ENCODE peak calls at places on chromosome 20, in ten cellular contexts. E is transverse colon, W is cardiac muscle cell, P is BJ, O is H1, R is type B pancreatic cell, Y is nephron progenitor cell, V is progenitor cell of endocrine pancreas, D is adrenal gland, X is colonic mucosa. Q is an unnamed sample.

GRCh38 chr20:36542019-36542488 is 735 bp downstream of the MYL9 start:
- DNase-seq in E (peak), W (peak), P (no peak), O (no peak), R (no peak), Y (peak), V (peak), D (peak), X (peak), Q (no peak)

GRCh38 chr20:38023181-38024085 is 9.8 kb downstream of the TTI1 start:
- DNase-seq in E (no peak), W (peak), P (peak), O (no peak), R (no peak), Y (no peak), V (no peak), D (no peak), X (no peak), Q (peak)

GRCh38 chr20:12030470-12030869 is 112.8 kb downstream of the BTBD3 start:
- DNase-seq in E (no peak), W (no peak), P (no peak), O (no peak), R (no peak), Y (no peak), V (no peak), D (no peak), X (no peak), Q (no peak)

GRCh38 chr20:6173481-6173880 is 50.7 kb upstream of the FERMT1 start:
- DNase-seq in E (no peak), W (no peak), P (no peak), O (no peak), R (no peak), Y (no peak), V (no peak), D (no peak), X (no peak), Q (no peak)

GRCh38 chr20:38187512-38187911 is 22.4 kb upstream of the TGM2 start:
- DNase-seq in E (no peak), W (no peak), P (no peak), O (no peak), R (no peak), Y (peak), V (no peak), D (no peak), X (no peak), Q (no peak)

GRCh38 chr20:33322456-33322855 is 39.4 kb downstream of the BPIFB1 start:
- DNase-seq in E (no peak), W (no peak), P (no peak), O (no peak), R (no peak), Y (no peak), V (no peak), D (no peak), X (no peak), Q (no peak)

GRCh38 chr20:16553684-16554083 is 19.6 kb downstream of the KIF16B start:
- DNase-seq in E (no peak), W (no peak), P (no peak), O (no peak), R (no peak), Y (no peak), V (no peak), D (no peak), X (no peak), Q (no peak)

GRCh38 chr20:57175397-57176010 is 90.9 kb downstream of the BMP7 start:
- DNase-seq in E (no peak), W (no peak), P (no peak), O (no peak), R (no peak), Y (no peak), V (no peak), D (no peak), X (no peak), Q (no peak)

GRCh38 chr20:3340443-3340842 is 67.0 kb downstream of the DNAAF9 start:
- DNase-seq in E (peak), W (peak), P (no peak), O (no peak), R (no peak), Y (no peak), V (no peak), D (peak), X (peak), Q (no peak)

GRCh38 chr20:10541668-10542411 is 106.7 kb downstream of the SLX4IP start:
- DNase-seq in E (no peak), W (no peak), P (no peak), O (no peak), R (no peak), Y (no peak), V (no peak), D (no peak), X (no peak), Q (no peak)

GRCh38 chr20:43385914-43386313 is 71.8 kb upstream of the SRSF6 start:
- DNase-seq in E (no peak), W (no peak), P (no peak), O (no peak), R (no peak), Y (no peak), V (no peak), D (no peak), X (no peak), Q (no peak)

GRCh38 chr20:16654858-16655257 is 75.0 kb upstream of the SNRPB2 start:
- DNase-seq in E (no peak), W (no peak), P (no peak), O (no peak), R (no peak), Y (no peak), V (no peak), D (no peak), X (no peak), Q (no peak)

GRCh38 chr20:4951299-4951698 is 50.0 kb downstream of the SLC23A2 start:
- DNase-seq in E (no peak), W (peak), P (no peak), O (no peak), R (no peak), Y (no peak), V (no peak), D (peak), X (no peak), Q (no peak)

GRCh38 chr20:4947817-4948559 is 53.3 kb downstream of the SLC23A2 start:
- DNase-seq in E (no peak), W (no peak), P (no peak), O (no peak), R (no peak), Y (no peak), V (no peak), D (no peak), X (no peak), Q (no peak)

GRCh38 chr20:4950437-4950836 is 50.9 kb downstream of the SLC23A2 start:
- DNase-seq in E (no peak), W (no peak), P (no peak), O (no peak), R (no peak), Y (no peak), V (no peak), D (no peak), X (no peak), Q (no peak)

GRCh38 chr20:4950841-4951240 is 50.5 kb downstream of the SLC23A2 start:
- DNase-seq in E (no peak), W (no peak), P (no peak), O (no peak), R (no peak), Y (no peak), V (no peak), D (no peak), X (no peak), Q (no peak)

DNA sequence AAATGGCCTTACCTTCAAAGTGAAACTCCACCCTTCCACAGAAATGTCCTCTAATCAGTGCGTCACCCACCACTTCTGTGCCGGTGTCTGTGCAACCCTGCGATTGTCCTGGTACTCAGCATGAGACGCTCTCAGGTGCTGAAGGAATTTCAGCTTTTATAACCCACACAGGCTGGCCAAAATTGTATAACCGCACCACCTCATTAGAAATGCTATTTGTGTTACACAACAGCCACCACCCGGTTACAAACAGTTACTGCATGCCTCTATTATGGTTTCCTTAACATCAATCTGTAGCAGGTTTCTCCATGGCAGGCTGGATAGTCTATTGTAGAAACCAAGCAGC is 51.5 kb downstream of the SLC23A2 start:
- DNase-seq in E (no peak), W (peak), P (no peak), O (no peak), R (no peak), Y (no peak), V (no peak), D (peak), X (peak), Q (no peak)
- TF ChIP-seq CTCF in E (peak), W (peak), P (peak), O (peak), R (peak), Y (peak), V (peak), D (peak), X (peak), Q (peak)

GRCh38 chr20:59026904-59027745 is 5.0 kb downstream of the ATP5F1E start:
- DNase-seq in E (no peak), W (no peak), P (no peak), O (no peak), R (no peak), Y (no peak), V (no peak), D (no peak), X (no peak), Q (no peak)

GRCh38 chr20:59025511-59025910 is 6.3 kb downstream of the TUBB1 start:
- DNase-seq in E (no peak), W (no peak), P (no peak), O (no peak), R (no peak), Y (no peak), V (no peak), D (no peak), X (no peak), Q (no peak)

GRCh38 chr20:59025086-59025485 is 5.9 kb downstream of the TUBB1 start:
- DNase-seq in E (no peak), W (no peak), P (no peak), O (no peak), R (no peak), Y (no peak), V (no peak), D (no peak), X (no peak), Q (no peak)

GRCh38 chr20:59028812-59029211 is 3.3 kb downstream of the ATP5F1E start:
- DNase-seq in E (no peak), W (no peak), P (no peak), O (no peak), R (no peak), Y (no peak), V (no peak), D (no peak), X (no peak), Q (no peak)

DNA sequence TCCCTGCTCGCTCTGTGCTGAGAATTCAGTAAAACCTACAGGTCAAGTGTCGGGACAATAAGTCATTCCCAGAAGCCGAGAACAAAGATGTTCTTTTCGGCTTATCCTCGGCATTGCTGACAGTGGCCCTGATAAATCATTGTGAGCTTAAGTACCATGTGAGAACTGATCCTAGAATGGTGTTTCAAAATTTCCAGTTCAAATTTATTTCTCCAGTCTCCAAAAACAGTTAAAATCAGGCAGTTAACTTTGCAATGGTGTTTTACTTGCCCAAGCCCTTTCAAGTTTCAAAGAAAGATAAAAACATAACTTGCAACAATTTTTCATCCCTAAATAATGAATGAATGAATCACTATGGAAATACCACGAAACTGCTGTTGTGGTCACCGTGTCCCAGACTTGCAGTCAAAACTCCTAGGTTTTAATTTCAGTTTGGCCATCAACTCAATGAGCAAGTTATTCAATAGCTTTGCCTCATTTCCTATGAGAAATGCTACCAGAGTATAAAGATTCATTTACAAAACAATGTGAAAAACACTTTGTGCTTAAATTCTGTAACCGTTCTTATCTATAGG is 4.3 kb downstream of the ATP5F1E start:
- DNase-seq in E (no peak), W (peak), P (no peak), O (no peak), R (no peak), Y (peak), V (no peak), D (no peak), X (no peak), Q (no peak)
- TF ChIP-seq CTCF in E (no peak), W (no peak), P (no peak), O (no peak), R (no peak), Y (no peak), V (no peak), D (no peak), X (no peak), Q (no peak)

GRCh38 chr20:20713244-20713765 is 861 bp upstream of the RALGAPA2 start:
- DNase-seq in E (peak), W (no peak), P (no peak), O (no peak), R (no peak), Y (no peak), V (no peak), D (no peak), X (no peak), Q (no peak)

GRCh38 chr20:20710847-20711315 is 1.6 kb downstream of the RALGAPA2 start:
- DNase-seq in E (peak), W (no peak), P (no peak), O (no peak), R (no peak), Y (no peak), V (no peak), D (no peak), X (peak), Q (no peak)

GRCh38 chr20:20711413-20711812 is 1.0 kb downstream of the RALGAPA2 start:
- DNase-seq in E (peak), W (no peak), P (no peak), O (no peak), R (no peak), Y (no peak), V (no peak), D (no peak), X (peak), Q (no peak)

GRCh38 chr20:20712004-20712473 is 405 bp downstream of the RALGAPA2 start:
- DNase-seq in E (peak), W (no peak), P (no peak), O (no peak), R (peak), Y (no peak), V (peak), D (no peak), X (no peak), Q (no peak)

DNA sequence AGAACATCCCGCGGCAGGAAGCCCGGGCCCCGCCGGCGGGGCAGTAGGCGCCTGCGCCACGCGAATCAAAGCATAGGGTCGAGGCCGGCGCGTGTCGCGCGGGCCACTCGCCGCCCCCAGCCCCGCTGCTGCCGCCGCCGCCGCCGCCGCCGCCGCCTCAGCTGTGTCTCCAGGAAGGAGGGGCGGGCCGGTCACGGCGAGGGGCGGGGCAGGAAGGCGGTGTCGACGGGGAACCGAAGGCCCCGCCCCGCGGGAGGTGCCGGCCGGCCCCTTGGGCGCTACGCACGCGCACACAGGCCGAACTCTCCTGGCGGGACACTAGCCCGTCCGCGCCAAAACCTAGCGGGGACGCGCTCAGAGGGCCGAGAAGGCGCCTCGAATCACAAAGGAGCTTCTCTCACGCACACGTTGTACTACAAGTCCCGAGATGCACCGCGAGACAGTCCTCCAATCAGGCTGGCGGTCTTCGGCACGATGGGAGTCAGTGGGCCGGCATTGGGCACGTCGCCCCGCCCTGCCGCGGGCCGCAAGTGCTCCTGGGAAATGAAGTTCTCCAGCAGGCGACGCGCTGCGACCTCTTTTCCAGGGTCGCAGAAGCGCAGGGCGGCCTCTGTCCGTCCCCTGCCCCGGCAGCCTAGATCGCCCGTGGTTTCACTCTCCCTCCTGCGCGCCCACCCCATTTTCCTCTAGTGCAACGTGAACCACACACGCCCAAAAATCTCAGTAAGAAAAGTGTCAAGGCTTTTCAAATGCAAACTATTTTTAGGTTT is at the start of gene RALGAPA2:
- DNase-seq in E (peak), W (peak), P (peak), O (peak), R (peak), Y (peak), V (peak), D (peak), X (peak), Q (peak)
- TF ChIP-seq CTCF in E (peak), W (no peak), P (no peak), O (no peak), R (no peak), Y (no peak), V (no peak), D (no peak), X (no peak), Q (no peak)

GRCh38 chr20:56171087-56172012 is 77.2 kb upstream of the MC3R start:
- DNase-seq in E (no peak), W (no peak), P (no peak), O (no peak), R (no peak), Y (no peak), V (no peak), D (peak), X (no peak), Q (no peak)
- TF ChIP-seq CTCF in E (peak), W (no peak), P (no peak), O (peak), R (peak), Y (no peak), V (no peak), D (peak), X (no peak), Q (no peak)

DNA sequence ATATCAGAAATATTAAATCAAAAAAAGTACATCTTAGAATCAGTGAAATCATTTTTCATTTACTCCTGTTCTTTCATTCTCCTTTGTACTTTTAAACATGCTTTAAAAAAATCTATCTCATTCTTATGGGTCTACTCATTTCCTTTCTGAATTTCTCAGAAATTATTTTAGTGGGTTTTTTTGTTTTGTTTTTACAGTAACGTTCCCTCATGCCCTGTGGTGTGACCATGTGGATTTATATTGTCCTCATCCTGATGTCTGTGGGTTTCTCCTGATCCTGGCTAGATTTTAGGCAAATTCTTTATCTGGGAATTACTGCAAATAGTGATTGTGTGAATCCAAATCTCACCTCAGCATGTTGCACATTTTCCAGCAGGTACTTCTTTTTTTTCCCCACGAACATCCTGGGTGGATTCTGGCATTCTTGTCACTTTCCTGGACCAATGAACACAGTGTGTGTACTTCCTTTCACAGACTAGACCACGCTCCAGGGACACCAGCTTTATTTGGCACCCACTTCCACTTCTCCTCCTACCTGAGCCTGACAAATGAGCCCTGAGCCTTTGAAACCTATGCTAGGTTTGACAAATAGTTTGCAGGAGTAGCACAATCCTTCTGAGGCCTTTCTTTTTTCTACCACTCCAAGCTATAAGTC is 113.9 kb upstream of the LAMP5 start:
- DNase-seq in E (no peak), W (no peak), P (peak), O (no peak), R (no peak), Y (no peak), V (no peak), D (no peak), X (no peak), Q (no peak)
- TF ChIP-seq CTCF in E (no peak), W (no peak), P (no peak), O (no peak), R (no peak), Y (no peak), V (no peak), D (no peak), X (no peak), Q (no peak)

DNA sequence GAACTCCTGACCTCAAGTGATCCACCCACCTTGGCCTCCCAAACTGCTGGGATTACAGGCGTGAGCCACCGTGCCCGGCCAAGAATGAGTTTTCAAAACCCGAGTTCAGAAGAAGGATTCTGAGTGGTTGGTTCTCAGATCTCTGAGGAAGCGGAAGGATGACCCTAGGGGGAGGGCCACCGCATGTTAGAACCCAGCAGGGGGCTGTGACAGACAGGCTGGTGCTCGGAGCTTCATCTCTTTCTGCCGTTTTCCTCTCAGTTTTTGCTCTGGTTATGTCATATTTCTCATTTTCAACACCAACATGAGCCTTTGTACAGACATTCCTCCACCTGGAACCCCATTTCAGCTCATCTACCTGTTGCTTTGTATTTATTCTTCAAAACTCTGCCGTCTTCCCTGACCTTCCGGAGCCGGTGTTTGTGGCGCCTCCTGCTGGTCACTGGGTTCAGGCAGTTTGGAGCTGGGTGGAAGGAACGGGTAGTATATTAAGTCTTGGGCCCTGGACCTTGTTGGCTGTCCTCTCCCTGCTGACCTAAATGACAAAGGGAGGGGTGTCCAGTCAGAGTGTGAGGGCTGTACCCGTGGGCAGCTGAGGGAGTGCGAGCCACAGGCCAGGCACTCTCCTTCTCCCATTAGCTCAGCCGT is at the start of gene DEFB123:
- DNase-seq in E (no peak), W (no peak), P (no peak), O (no peak), R (no peak), Y (no peak), V (no peak), D (no peak), X (no peak), Q (no peak)
- TF ChIP-seq CTCF in E (no peak), W (no peak), P (no peak), O (peak), R (peak), Y (no peak), V (no peak), D (no peak), X (no peak), Q (peak)

DNA sequence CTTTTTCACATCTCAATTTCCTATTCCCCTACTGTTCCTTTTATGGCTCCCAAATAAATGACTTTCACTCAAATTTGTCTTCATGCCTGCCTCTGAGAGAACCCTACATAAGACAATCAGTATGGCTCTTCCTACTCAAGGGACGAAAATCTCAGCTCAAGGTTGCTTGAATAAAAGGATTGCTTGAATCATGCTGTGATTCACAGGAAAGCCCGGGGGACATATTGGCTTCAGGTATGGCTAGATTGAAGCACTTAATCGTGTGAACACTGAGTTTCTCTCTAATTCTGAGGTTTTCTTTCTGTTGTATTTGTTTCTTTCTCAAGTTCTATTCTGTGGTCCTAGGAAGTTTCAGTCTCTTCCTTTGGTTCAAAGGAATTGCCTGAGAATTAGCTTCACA is 140.3 kb upstream of the SULF2 start:
- DNase-seq in E (no peak), W (no peak), P (no peak), O (no peak), R (no peak), Y (no peak), V (no peak), D (no peak), X (no peak), Q (no peak)
- TF ChIP-seq CTCF in E (no peak), W (no peak), P (no peak), O (no peak), R (no peak), Y (no peak), V (no peak), D (no peak), X (no peak), Q (no peak)

GRCh38 chr20:34955232-34956040 is at the start of the genes GSS and MYH7B:
- DNase-seq in E (peak), W (peak), P (peak), O (peak), R (peak), Y (peak), V (peak), D (peak), X (peak), Q (peak)
- TF ChIP-seq CTCF in E (peak), W (peak), P (peak), O (peak), R (peak), Y (no peak), V (peak), D (peak), X (no peak), Q (peak)

Q was measured in AG04449.